ENCODE peak calls at places on chromosomes 2 and 18, in five cellular contexts. E is CD8-positive, alpha-beta T cell; R is gastrocnemius medialis; W is A549; I is astrocyte of the cerebellum. T is an unnamed sample.

GRCh38 chr2:214311931-214312749 is 98.7 kb upstream of the VWC2L start:
- DNase-seq in E (no peak), R (no peak), W (no peak), I (no peak), T (peak)

GRCh38 chr2:101012706-101013181 is 10.7 kb downstream of the RPL31 start:
- DNase-seq in E (peak), R (no peak), W (no peak), I (peak), T (peak)

GRCh38 chr2:55160422-55160821 is 71.7 kb downstream of the CLHC1 start:
- DNase-seq in E (no peak), R (no peak), W (no peak), I (no peak), T (no peak)

GRCh38 chr18:23231340-23232021 is 96.2 kb downstream of the CABLES1 start:
- DNase-seq in E (peak), R (peak), W (no peak), I (peak), T (peak)

GRCh38 chr2:150859162-150859561 is 371.7 kb upstream of the RND3 start:
- DNase-seq in E (no peak), R (no peak), W (no peak), I (no peak), T (peak)

GRCh38 chr2:178298785-178299212 is 104.5 kb downstream of the OSBPL6 start:
- DNase-seq in E (no peak), R (no peak), W (no peak), I (no peak), T (peak)

GRCh38 chr2:64750001-64750816 is 96.5 kb upstream of the SERTAD2 start:
- DNase-seq in E (peak), R (peak), W (peak), I (no peak), T (peak)

GRCh38 chr2:178764097-178764496 is 43.1 kb downstream of the TTN start:
- DNase-seq in E (no peak), R (no peak), W (no peak), I (no peak), T (peak)

GRCh38 chr2:47534179-47534919 is 131.4 kb downstream of the MSH2 start:
- DNase-seq in E (no peak), R (no peak), W (no peak), I (no peak), T (peak)

GRCh38 chr18:41767960-41768359 is 187.1 kb upstream of the PIK3C3 start:
- DNase-seq in E (no peak), R (no peak), W (no peak), I (no peak), T (peak)

GRCh38 chr2:96142217-96143113 is 2.8 kb downstream of the DUSP2 start:
- DNase-seq in E (no peak), R (no peak), W (no peak), I (no peak), T (no peak)

GRCh38 chr18:58552057-58552461 is 76.8 kb downstream of the ALPK2 start:
- DNase-seq in E (no peak), R (no peak), W (no peak), I (no peak), T (peak)

GRCh38 chr2:237141556-237141955 is 55.9 kb downstream of the COPS8 start:
- DNase-seq in E (no peak), R (no peak), W (no peak), I (peak), T (peak)

GRCh38 chr2:26470601-26471260 is 7.2 kb downstream of the OTOF start:
- DNase-seq in E (no peak), R (no peak), W (no peak), I (no peak), T (no peak)

GRCh38 chr2:227154976-227155375 is 9.0 kb downstream of the COL4A4 start:
- DNase-seq in E (no peak), R (no peak), W (no peak), I (peak), T (peak)

GRCh38 chr18:9869713-9870430 is 15.9 kb upstream of the TXNDC2 start:
- DNase-seq in E (no peak), R (no peak), W (peak), I (no peak), T (peak)

GRCh38 chr18:35729971-35730668 is 148.6 kb downstream of the GALNT1 start:
- DNase-seq in E (no peak), R (no peak), W (no peak), I (no peak), T (no peak)

GRCh38 chr2:129907256-129907973 is 72.1 kb upstream of the RAB6C start:
- DNase-seq in E (no peak), R (no peak), W (no peak), I (no peak), T (no peak)

GRCh38 chr18:51953521-51953920 is 386.5 kb upstream of the DCC start:
- DNase-seq in E (no peak), R (no peak), W (no peak), I (no peak), T (no peak)

GRCh38 chr2:37871453-37872191 is 53.5 kb upstream of the RMDN2 start:
- DNase-seq in E (no peak), R (no peak), W (no peak), I (no peak), T (peak)

GRCh38 chr2:202950592-202950991 is 38.5 kb downstream of the CARF start:
- DNase-seq in E (no peak), R (no peak), W (no peak), I (no peak), T (no peak)

DNA sequence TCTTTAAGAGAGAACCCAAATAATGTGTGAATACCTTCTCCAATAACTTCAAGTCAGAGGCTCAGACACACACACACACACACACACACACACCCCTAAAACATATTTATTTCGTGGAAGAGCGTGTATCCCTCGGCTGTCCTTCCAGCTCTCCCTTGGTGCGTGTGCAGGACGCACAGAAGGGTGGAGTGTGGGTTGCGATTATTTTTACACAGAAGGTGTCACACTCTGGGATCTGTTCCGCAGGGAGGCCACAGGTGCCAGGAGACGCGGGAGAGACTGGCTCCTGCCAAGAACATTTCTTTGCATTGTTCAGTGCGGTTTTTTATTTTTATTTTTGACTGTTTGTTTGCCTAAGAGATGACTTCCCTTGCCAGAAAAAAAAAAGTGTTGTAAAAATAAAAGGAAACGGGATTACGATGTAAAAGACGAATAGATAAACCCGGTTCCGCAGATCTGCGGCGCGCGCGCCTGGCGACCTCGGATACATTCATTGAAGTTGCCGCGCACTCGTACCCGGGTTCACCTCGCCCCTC is 47.2 kb upstream of the ATP6V1B1 start:
- DNase-seq in E (no peak), R (no peak), W (no peak), I (no peak), T (no peak)
- H3K4me3 ChIP-seq in E (no peak), R (peak), W (no peak), I (no peak), T (no peak)

DNA sequence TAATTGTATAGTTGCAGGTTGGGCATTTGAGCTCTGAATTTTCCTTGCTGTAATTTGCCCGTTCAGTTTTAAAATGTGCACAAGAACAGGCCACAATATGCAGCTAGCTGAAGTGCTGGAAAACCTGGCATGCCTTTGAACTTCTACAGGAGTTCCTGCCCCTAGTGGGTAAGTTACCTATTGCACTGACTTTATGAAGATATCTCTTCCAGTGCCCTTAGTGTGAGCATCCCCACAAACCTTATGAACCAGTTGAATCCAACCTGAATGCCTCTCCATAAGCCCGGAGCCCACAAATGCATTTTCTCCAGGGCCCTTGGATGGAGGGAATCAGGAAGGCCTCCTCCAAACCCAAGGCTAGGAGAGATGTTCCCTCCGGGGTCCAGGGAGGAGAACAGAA is 106.8 kb downstream of the XRCC5 start:
- DNase-seq in E (no peak), R (no peak), W (peak), I (no peak), T (peak)
- TF ChIP-seq CTCF in E (no peak), R (peak), W (peak), I (peak), T (peak)

GRCh38 chr2:30359644-30360167 is 87.3 kb upstream of the LCLAT1 start:
- DNase-seq in E (no peak), R (peak), W (no peak), I (no peak), T (no peak)
- H3K4me3 ChIP-seq in E (no peak), R (no peak), W (no peak), I (no peak), T (no peak)

GRCh38 chr2:23673830-23674679 is 252.9 kb downstream of the ATAD2B start:
- DNase-seq in E (no peak), R (no peak), W (no peak), I (no peak), T (no peak)
- TF ChIP-seq CTCF in E (no peak), R (no peak), W (no peak), I (no peak), T (no peak)

DNA sequence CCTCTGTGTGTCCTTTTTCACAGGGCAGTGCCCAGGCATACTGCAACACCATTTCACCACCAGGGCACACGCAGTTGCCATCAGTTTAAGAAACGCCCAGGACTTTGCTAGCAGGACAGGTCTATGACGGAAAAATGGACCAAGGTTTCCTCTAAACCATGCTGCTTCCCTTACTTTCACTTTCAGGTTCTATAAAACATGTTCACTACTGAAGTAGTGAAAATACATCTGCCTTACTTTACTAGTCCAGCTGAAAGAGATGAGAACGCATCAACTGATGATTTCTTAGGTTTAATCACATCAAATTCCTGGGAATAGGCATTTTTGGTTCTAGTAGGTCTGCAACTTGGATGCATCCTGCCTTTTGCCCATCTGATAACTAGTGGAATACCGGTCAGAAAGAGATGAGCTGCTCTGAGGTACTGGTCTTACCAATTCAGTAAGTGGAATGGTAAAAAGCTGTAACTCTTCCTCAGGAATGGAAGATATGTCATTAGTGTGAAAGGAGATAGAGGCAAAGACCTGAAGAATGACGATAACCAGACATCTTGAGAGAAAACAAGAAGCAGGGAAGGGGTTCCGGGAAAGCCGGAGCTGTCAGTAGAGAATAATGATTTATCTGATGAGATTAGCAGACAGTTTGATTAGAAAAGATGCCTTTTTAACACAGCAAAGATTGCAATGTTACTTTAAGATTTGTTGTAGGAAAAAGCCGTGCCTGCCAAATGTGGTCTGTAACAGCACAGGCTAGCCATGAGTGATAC is 110.3 kb downstream of the TCF4 start:
- DNase-seq in E (no peak), R (peak), W (no peak), I (peak), T (peak)
- H3K4me3 ChIP-seq in E (peak), R (peak), W (no peak), I (peak), T (peak)

GRCh38 chr2:105039559-105039958 is 1.7 kb downstream of the MRPS9 start:
- DNase-seq in E (no peak), R (no peak), W (no peak), I (no peak), T (no peak)

GRCh38 chr2:105034170-105034569 is 3.7 kb upstream of the MRPS9 start:
- DNase-seq in E (no peak), R (no peak), W (no peak), I (no peak), T (peak)

GRCh38 chr2:105042189-105042588 is 4.3 kb downstream of the MRPS9 start:
- DNase-seq in E (no peak), R (no peak), W (no peak), I (no peak), T (no peak)

GRCh38 chr2:105037572-105038382 is at the start of gene MRPS9:
- DNase-seq in E (peak), R (peak), W (peak), I (peak), T (peak)

GRCh38 chr2:105038383-105039061 is 653 bp downstream of the MRPS9 start:
- DNase-seq in E (no peak), R (no peak), W (peak), I (no peak), T (peak)
- TF ChIP-seq CTCF in E (no peak), R (no peak), W (no peak), I (no peak), T (no peak)

DNA sequence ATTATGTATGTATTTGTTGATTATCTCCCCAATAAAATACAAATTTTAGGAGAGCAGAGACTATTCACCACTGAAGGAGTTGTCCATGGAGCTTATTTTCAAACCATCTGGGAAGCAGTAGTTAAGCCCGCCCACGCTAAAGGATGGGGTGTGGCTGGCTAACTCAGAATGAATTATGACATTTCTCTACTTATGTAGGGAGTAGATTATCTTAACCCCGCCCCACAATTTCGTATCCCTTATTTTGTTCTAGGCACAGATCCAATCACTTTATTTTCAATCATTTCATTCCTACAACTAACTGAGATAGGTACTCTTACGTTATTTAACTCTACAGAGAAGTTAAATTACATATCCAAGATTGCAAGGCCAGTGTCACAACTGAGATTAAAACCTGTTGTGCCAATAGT is 1.4 kb upstream of the LAPTM4A start:
- DNase-seq in E (no peak), R (peak), W (peak), I (peak), T (peak)
- H3K4me3 ChIP-seq in E (no peak), R (peak), W (peak), I (peak), T (peak)

DNA sequence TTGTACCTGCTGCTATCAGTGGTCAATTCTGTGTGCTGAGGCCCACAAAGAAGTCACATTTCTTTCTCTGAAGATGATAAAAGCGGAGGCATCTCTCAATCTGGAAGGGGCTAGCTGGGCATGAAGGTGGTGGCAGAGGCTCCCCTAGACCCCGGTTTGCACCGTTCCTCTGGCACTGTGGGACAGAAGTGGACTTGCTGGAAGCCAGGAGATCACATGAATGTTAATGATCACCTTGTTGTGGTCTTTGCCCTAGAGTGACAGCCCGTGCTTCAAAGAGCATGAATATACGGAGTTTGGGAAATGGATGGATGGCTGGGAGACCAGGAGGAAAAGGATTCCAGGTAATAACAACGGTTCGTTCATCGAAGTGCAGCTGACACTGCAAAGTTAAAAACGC is 20.2 kb downstream of the ALLC start:
- DNase-seq in E (no peak), R (no peak), W (no peak), I (no peak), T (no peak)
- TF ChIP-seq CTCF in E (no peak), R (no peak), W (no peak), I (no peak), T (no peak)

GRCh38 chr2:70133127-70133452 is 45.8 kb downstream of the PCBP1 start:
- DNase-seq in E (no peak), R (no peak), W (no peak), I (no peak), T (no peak)

GRCh38 chr2:70127920-70128444 is 40.7 kb downstream of the PCBP1 start:
- DNase-seq in E (no peak), R (no peak), W (no peak), I (no peak), T (no peak)

GRCh38 chr2:70133521-70134348 is 46.5 kb downstream of the PCBP1 start:
- DNase-seq in E (no peak), R (peak), W (no peak), I (peak), T (no peak)

DNA sequence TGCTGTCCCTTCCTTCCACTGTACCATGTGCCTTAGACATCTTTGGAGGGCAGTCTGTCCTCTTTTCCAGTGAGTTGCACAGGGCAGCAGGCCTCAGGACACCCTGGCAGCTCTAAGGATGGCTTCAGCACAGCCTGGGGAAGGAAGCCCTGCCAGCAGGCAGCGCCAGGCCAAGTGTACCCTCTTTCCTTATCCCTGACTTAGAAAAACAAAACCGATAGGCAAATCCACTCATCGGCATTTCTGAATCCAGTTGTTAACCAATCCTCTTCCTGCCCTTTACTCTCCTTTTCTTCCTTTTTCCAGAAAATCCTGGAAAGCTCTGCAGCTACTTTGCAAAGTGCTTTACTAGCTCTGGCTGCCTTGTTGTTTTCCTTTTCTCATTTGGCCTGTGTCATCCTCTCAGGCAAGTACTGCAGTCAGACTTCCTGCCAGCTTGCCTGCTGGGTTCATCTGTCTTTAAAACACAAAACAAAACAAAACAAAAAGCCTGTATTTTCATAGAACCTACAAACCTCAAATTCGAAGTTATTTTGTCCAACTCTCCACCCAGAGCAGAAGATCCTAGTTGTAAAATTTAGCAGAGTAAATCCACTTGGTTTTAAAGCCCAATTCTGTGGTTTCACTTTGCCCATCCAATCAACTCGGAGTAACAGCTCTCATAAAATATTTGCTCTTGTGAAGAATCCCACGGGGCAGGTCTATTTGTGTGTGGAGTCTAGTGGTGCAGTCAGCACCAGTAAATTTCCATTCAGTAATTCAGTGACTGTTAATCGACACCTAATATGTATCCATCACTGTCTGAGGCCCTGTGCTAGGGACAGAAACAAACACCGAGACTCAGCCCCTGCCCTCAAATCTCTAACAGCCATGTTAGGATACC is 45.2 kb downstream of the PCBP1 start:
- DNase-seq in E (no peak), R (peak), W (peak), I (no peak), T (peak)
- H3K4me3 ChIP-seq in E (peak), R (peak), W (peak), I (no peak), T (no peak)